ENCODE peak calls at places on chromosomes 3 and 15, in nine cellular contexts. K, T, U, B, M, G, R, E and L are unnamed samples.

GRCh38 chr3:146554168-146554760 is 9.9 kb upstream of the PLSCR1 start:
- DNase-seq in K (no peak), T (no peak), R (no peak), E (no peak), U (no peak), G (peak), B (no peak), M (no peak), L (peak)

GRCh38 chr3:141094851-141095545 is 43.9 kb downstream of the SPSB4 start:
- DNase-seq in B (no peak), M (no peak), U (no peak), E (peak), G (peak), R (peak), K (no peak), T (no peak), L (no peak)

GRCh38 chr3:189974372-189974771 is 146.3 kb downstream of the P3H2 start:
- DNase-seq in E (no peak), R (peak), K (no peak), M (no peak), G (no peak), T (no peak), B (no peak), U (no peak), L (no peak)

GRCh38 chr3:111662907-111663306 is 67.8 kb upstream of the ZBED2 start:
- DNase-seq in U (no peak), M (no peak), R (no peak), B (no peak), K (no peak), E (no peak), T (no peak), G (no peak), L (no peak)

GRCh38 chr3:177249203-177249602 is 51.9 kb upstream of the TBL1XR1 start:
- DNase-seq in M (no peak), U (no peak), E (no peak), G (no peak), R (no peak), B (no peak), T (no peak), K (no peak), L (no peak)

GRCh38 chr3:39408493-39409372 is 2.2 kb downstream of the RPSA start:
- DNase-seq in E (no peak), B (no peak), K (no peak), U (no peak), M (no peak), T (no peak), R (no peak), G (no peak), L (peak)

GRCh38 chr3:23468203-23468602 is 265.1 kb downstream of the UBE2E2 start:
- DNase-seq in E (peak), U (no peak), K (no peak), B (no peak), G (no peak), R (no peak), M (no peak), T (no peak), L (no peak)

GRCh38 chr3:122392868-122393844 is 9.2 kb downstream of the FAM162A start:
- DNase-seq in G (peak), U (peak), T (no peak), B (peak), K (peak), R (no peak), M (no peak), E (peak), L (peak)

GRCh38 chr3:34782876-34783275 is 856.4 kb upstream of the ARPP21 start:
- DNase-seq in M (no peak), G (no peak), K (no peak), U (no peak), E (no peak), R (no peak), T (no peak), B (no peak), L (no peak)

GRCh38 chr15:71237456-71238188 is 122.4 kb downstream of the THSD4 start:
- DNase-seq in K (no peak), B (peak), E (peak), T (peak), M (no peak), R (peak), G (peak), U (peak), L (peak)

GRCh38 chr15:60651155-60651554 is 172.2 kb upstream of the ICE2 start:
- DNase-seq in K (no peak), E (no peak), M (no peak), R (no peak), U (no peak), B (peak), G (no peak), T (no peak), L (no peak)

GRCh38 chr15:68640791-68641331 is 62.1 kb downstream of the CORO2B start:
- DNase-seq in U (no peak), B (no peak), M (peak), K (no peak), G (no peak), E (no peak), T (peak), R (no peak), L (no peak)

GRCh38 chr3:67515778-67516177 is 138.6 kb downstream of the SUCLG2 start:
- DNase-seq in K (no peak), R (no peak), U (no peak), E (peak), B (no peak), T (no peak), G (no peak), M (no peak), L (no peak)

GRCh38 chr3:185549111-185549510 is 3.3 kb downstream of the LIPH start:
- DNase-seq in U (peak), M (no peak), K (no peak), G (peak), T (no peak), B (no peak), R (peak), E (peak), L (no peak)

GRCh38 chr3:55364426-55364825 is 122.7 kb downstream of the WNT5A start:
- DNase-seq in M (no peak), B (no peak), K (no peak), E (no peak), U (no peak), T (no peak), R (no peak), G (no peak), L (no peak)

GRCh38 chr3:38031022-38031994 is 1.9 kb upstream of the PLCD1 start:
- DNase-seq in R (no peak), G (no peak), M (peak), T (peak), E (no peak), K (no peak), U (peak), B (no peak), L (no peak)

GRCh38 chr3:169667380-169667671 is 3.8 kb upstream of the MECOM start:
- DNase-seq in T (no peak), U (no peak), G (no peak), E (peak), R (no peak), K (no peak), B (no peak), M (no peak), L (no peak)

GRCh38 chr3:140537075-140537474 is 140.8 kb upstream of the TRIM42 start:
- DNase-seq in G (no peak), E (no peak), U (no peak), K (no peak), B (no peak), T (no peak), R (no peak), M (no peak), L (no peak)

GRCh38 chr15:91535856-91536500 is 317.5 kb upstream of the SLCO3A1 start:
- DNase-seq in K (no peak), E (no peak), M (no peak), U (peak), T (no peak), R (no peak), B (no peak), G (no peak), L (no peak)

GRCh38 chr3:105354429-105354828 is 12.3 kb upstream of the ALCAM start:
- DNase-seq in U (no peak), M (no peak), G (no peak), T (no peak), E (no peak), K (no peak), B (no peak), R (no peak), L (no peak)

GRCh38 chr3:141184430-141184829 is 47.2 kb upstream of the PXYLP1 start:
- DNase-seq in M (no peak), G (no peak), B (no peak), E (no peak), U (no peak), K (no peak), R (no peak), T (no peak), L (no peak)

GRCh38 chr3:58522759-58523425 is 14.1 kb downstream of the ACOX2 start:
- DNase-seq in R (no peak), E (no peak), G (no peak), K (no peak), T (no peak), B (peak), M (no peak), U (no peak), L (peak)

GRCh38 chr3:52829906-52830463 is 487 bp downstream of the ITIH4 start:
- DNase-seq in E (no peak), B (no peak), T (peak), U (no peak), R (no peak), M (no peak), G (no peak), K (no peak), L (no peak)

GRCh38 chr15:99986297-99987118 is 253.3 kb upstream of the LYSMD4 start:
- DNase-seq in M (no peak), K (no peak), U (no peak), G (no peak), R (no peak), E (no peak), B (no peak), T (no peak), L (peak)

GRCh38 chr3:61908344-61908743 is 347.0 kb downstream of the PTPRG start:
- DNase-seq in G (peak), K (no peak), T (no peak), U (no peak), M (no peak), R (no peak), B (no peak), E (no peak), L (no peak)

GRCh38 chr3:184556502-184557347 is 4.9 kb upstream of the EPHB3 start:
- DNase-seq in T (no peak), E (no peak), K (no peak), G (no peak), B (no peak), M (no peak), U (no peak), R (no peak), L (no peak)

GRCh38 chr3:107938128-107938527 is 152.7 kb downstream of the CD47 start:
- DNase-seq in R (no peak), K (no peak), G (peak), M (no peak), B (peak), U (no peak), T (no peak), E (peak), L (peak)

DNA sequence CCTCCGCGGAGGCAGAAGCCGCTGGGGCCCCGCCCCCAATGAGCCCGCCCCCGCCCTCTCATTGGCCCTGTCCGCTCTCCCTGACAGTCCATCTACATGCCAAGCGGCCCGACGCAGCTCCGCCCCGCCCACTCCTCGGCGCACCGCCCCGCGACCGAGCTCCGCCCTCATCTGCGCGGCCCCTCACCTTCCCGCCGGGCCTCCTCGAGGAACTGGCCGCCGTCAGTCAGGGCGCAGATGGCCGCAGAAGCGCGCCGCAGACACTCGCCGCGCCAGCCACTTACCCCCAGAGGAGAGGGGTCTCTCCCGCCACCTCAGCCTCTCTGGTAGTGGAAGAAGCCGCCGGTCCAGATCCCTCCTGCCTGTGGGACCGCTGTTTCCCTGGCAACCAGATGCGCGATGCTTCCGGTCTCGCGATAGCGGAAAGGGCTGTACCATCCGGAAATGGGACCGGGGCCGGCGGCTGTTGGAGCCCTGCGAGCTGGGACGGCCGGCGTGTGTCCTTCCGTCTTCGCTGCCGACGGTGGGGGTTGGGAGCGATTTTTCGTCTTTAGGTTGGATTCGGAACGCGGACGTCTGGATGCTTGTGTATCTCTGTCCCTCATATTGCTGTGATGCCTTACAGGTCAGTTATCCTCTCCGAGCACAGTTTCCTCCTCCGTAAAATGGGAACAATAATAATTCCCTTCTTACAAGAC is at the start of gene FSIP1:
- DNase-seq in R (peak), U (peak), G (peak), E (peak), K (peak), B (peak), M (peak), T (peak), L (peak)
- TF ChIP-seq POLR2A in R (peak), U (peak), G (no peak), E (peak), K (peak), B (peak), M (no peak), T (peak), L (peak)

GRCh38 chr3:179681492-179682263 is 28.8 kb downstream of the USP13 start:
- DNase-seq in K (no peak), M (no peak), R (no peak), T (no peak), G (peak), B (no peak), U (no peak), E (peak), L (no peak)

GRCh38 chr3:179677884-179678283 is 25.0 kb downstream of the USP13 start:
- DNase-seq in U (no peak), M (no peak), K (no peak), E (no peak), G (no peak), R (no peak), B (no peak), T (no peak), L (no peak)

GRCh38 chr3:179687967-179688535 is 35.2 kb downstream of the USP13 start:
- DNase-seq in U (no peak), M (no peak), B (no peak), T (no peak), G (no peak), E (no peak), K (no peak), R (no peak), L (no peak)

DNA sequence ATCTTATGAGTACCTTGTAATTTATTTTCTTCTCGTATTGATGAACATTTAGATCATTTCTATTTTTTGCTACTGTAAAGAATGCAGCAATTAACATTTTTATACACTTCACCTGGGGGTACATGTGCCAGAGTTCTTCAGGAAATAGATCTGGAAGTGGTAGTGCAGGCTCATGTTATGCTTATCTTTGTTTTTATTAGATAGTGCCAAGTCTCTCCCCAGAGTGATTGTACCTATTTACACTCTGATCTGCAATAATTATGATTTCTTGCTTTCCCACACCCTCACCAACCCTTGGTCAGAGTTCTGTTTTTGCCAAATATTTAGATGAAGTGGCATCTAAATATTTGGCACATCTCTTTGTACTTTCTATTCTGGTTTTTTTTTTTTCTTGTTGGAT is 29.8 kb downstream of the USP13 start:
- DNase-seq in T (no peak), R (no peak), B (no peak), E (peak), K (no peak), U (no peak), M (no peak), G (no peak), L (no peak)
- TF ChIP-seq POLR2A in T (no peak), R (no peak), B (no peak), E (no peak), K (no peak), U (no peak), M (no peak), G (no peak), L (no peak)

DNA sequence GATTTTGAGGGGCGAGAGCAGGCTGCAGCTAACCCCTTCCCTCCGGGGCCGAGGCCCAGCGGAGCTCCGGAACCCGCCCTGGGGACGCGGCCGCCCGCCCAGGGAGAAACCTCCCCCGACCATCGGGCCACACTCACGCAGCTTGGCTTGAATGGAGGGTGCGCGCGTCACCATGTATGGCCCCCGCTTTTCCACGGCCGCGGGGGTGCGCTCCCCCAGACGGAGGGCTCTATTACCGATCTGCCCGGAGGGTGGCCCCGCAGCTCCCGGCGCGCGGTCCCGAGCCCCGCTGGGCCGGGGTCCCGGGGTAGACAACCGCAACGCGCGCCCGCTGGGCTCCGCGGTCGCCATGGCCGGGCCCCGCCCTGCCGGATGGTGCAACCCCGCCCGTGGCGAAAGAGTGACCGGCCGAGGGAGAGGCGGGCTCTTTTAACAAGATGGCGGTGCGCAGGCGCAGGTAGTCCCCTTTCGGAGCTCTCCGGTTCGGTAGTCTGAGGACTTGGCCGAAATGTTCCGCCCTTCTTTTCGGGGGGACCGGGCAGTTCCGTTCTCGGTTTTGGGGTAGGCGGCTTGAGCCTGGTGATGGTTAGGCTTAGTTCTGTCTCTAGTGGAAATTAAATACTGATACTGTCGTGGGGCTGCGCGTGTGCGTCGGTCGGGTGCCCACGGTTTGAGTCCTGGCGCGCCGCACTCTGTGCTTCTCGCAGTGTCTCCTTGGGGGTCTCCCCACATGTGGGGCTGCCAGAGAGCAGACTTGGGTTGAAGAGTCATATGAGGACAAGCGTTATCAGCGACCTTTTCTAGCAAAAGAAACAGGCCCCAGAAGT is at the start of gene FAM219B:
- DNase-seq in K (peak), G (peak), U (peak), R (peak), B (peak), T (peak), E (peak), M (peak), L (peak)
- TF ChIP-seq POLR2A in K (no peak), G (peak), U (peak), R (peak), B (peak), T (peak), E (peak), M (peak), L (peak)

GRCh38 chr15:41564286-41564959 is 5.4 kb downstream of the TYRO3 start:
- DNase-seq in R (peak), E (no peak), G (no peak), K (no peak), B (peak), U (no peak), M (no peak), T (no peak), L (no peak)
- TF ChIP-seq POLR2A in R (no peak), E (no peak), G (no peak), K (no peak), B (no peak), U (no peak), M (no peak), T (no peak), L (no peak)

GRCh38 chr3:65833761-65834505 is 204.8 kb downstream of the MAGI1 start:
- DNase-seq in K (no peak), M (no peak), U (no peak), B (no peak), E (peak), T (no peak), G (peak), R (no peak), L (no peak)
- TF ChIP-seq POLR2A in K (no peak), M (no peak), U (no peak), B (no peak), E (no peak), T (no peak), G (no peak), R (no peak), L (no peak)

GRCh38 chr15:80695911-80696651 is 971 bp downstream of the ABHD17C start:
- DNase-seq in E (peak), R (peak), G (no peak), T (peak), K (no peak), B (peak), U (peak), M (no peak), L (no peak)
- TF ChIP-seq POLR2A in E (no peak), R (no peak), G (no peak), T (no peak), K (no peak), B (no peak), U (no peak), M (no peak), L (no peak)

DNA sequence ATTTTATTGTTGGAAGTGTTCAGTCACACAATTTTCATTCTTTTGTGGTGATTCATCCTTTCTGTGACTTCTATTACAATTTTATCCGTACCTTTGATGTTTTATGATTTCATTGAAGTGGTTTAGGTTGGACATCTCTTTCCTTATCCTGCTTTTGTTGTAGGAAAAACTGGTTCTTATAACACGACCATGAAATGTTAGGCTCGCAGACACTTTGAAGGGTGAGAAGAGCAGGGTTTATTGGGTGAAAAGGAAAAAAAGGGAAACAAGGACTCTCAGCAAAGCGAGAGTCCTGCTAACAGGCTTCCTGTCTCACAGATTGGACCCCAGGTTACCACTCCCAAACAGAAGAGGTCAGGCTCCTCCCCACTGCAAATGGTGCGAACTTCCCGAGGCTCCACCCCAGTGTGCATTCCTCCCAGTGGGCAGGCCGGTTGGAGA is 257.4 kb downstream of the STXBP5L start:
- DNase-seq in B (no peak), E (no peak), M (no peak), U (no peak), T (no peak), R (no peak), K (no peak), G (no peak), L (no peak)
- TF ChIP-seq POLR2A in B (no peak), E (no peak), M (no peak), U (no peak), T (no peak), R (no peak), K (no peak), G (no peak), L (no peak)

DNA sequence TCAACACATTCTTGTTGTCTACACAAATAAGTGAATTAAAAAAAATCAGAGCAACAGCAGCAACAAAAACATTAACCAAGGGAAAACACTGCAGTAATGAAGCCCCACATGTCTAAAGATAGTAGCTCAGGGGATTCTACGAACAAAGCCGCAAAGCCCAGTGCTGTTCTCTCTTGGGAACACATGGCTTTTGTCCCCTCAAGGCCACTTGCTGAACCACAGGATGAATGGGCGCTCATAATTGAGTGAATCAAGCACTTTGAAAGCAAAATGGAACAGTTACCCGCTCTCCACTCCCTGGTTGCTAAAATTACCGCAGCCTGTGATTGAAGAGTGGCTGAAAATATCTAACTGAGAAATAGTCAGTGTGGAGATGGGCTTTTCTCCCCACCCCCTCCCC is 39.6 kb downstream of the RASGRF1 start:
- DNase-seq in K (no peak), G (no peak), T (no peak), U (no peak), E (no peak), M (no peak), B (peak), R (no peak), L (no peak)
- TF ChIP-seq POLR2A in K (no peak), G (no peak), T (no peak), U (no peak), E (no peak), M (no peak), B (no peak), R (no peak), L (no peak)